ENCODE peak calls at places on chromosome 12, in four cellular contexts. D is K562, C is GM12878, A is HepG2. H is an unnamed sample.

GRCh38 chr12:79557690-79558315 is 133.0 kb downstream of the PAWR start:
- DNase-seq in D (no peak), C (no peak), A (no peak), H (no peak)

GRCh38 chr12:13008741-13009380 is 8.8 kb upstream of the HEBP1 start:
- DNase-seq in D (no peak), C (no peak), A (no peak), H (no peak)

GRCh38 chr12:29725587-29726320 is 58.0 kb downstream of the TMTC1 start:
- DNase-seq in D (no peak), C (peak), A (no peak), H (no peak)

GRCh38 chr12:3684449-3685051 is 68.4 kb downstream of the CRACR2A start:
- DNase-seq in D (no peak), C (no peak), A (no peak), H (peak)

GRCh38 chr12:119710941-119711551 is 43.1 kb downstream of the PRKAB1 start:
- DNase-seq in D (no peak), C (no peak), A (no peak), H (no peak)

GRCh38 chr12:49041881-49042484 is 18.6 kb downstream of the KMT2D start:
- DNase-seq in D (no peak), C (no peak), A (no peak), H (no peak)

GRCh38 chr12:123242083-123242904 is 9.1 kb downstream of the MTRFR start:
- DNase-seq in D (no peak), C (no peak), A (no peak), H (no peak)

GRCh38 chr12:91111366-91112321 is at the start of gene LUM:
- DNase-seq in D (no peak), C (no peak), A (no peak), H (no peak)

GRCh38 chr12:60539592-60539991 is 943.8 kb downstream of the SLC16A7 start:
- DNase-seq in D (no peak), C (no peak), A (no peak), H (no peak)

GRCh38 chr12:32139064-32139421 is 32.4 kb downstream of the BICD1 start:
- DNase-seq in D (no peak), C (peak), A (no peak), H (no peak)

GRCh38 chr12:30450226-30450625 is 245.4 kb downstream of the IPO8 start:
- DNase-seq in D (no peak), C (no peak), A (no peak), H (no peak)

GRCh38 chr12:44031472-44032185 is 195.7 kb downstream of the TMEM117 start:
- DNase-seq in D (no peak), C (no peak), A (no peak), H (no peak)

GRCh38 chr12:113214938-113215400 is 6.3 kb upstream of the TPCN1 start:
- DNase-seq in D (no peak), C (peak), A (peak), H (no peak)

GRCh38 chr12:90327783-90328743 is 619.4 kb upstream of the ATP2B1 start:
- DNase-seq in D (no peak), C (no peak), A (no peak), H (no peak)

GRCh38 chr12:67147447-67147846 is 121.7 kb upstream of the CAND1 start:
- DNase-seq in D (no peak), C (no peak), A (no peak), H (no peak)

GRCh38 chr12:47022296-47022695 is 57.1 kb upstream of the PCED1B start:
- DNase-seq in D (no peak), C (no peak), A (no peak), H (no peak)

GRCh38 chr12:123571343-123571813 is 13.0 kb upstream of the TMED2 start:
- DNase-seq in D (peak), C (no peak), A (peak), H (peak)

GRCh38 chr12:8081228-8081920 is 700 bp upstream of the NECAP1 start:
- DNase-seq in D (no peak), C (no peak), A (no peak), H (no peak)

GRCh38 chr12:56299308-56299852 is 750 bp downstream of the CS start:
- DNase-seq in D (peak), C (no peak), A (no peak), H (peak)

GRCh38 chr12:9869307-9870161 is at the start of gene CLEC2B:
- DNase-seq in D (no peak), C (peak), A (no peak), H (no peak)

GRCh38 chr12:132593938-132594358 is 16.4 kb downstream of the LRCOL1 start:
- DNase-seq in D (peak), C (no peak), A (peak), H (no peak)

GRCh38 chr12:46669720-46670119 is 156.1 kb downstream of the SLC38A4 start:
- DNase-seq in D (no peak), C (no peak), A (no peak), H (peak)

GRCh38 chr12:32671930-32672785 is 6.9 kb upstream of the DNM1L start:
- DNase-seq in D (peak), C (no peak), A (peak), H (no peak)

GRCh38 chr12:30694971-30695326 is 720 bp downstream of the IPO8 start:
- DNase-seq in D (peak), C (no peak), A (peak), H (peak)

GRCh38 chr12:87856-88255 is 21.3 kb downstream of the IQSEC3 start:
- DNase-seq in D (no peak), C (no peak), A (no peak), H (no peak)

GRCh38 chr12:111842556-111843396 is 748 bp downstream of the MAPKAPK5 start:
- DNase-seq in D (peak), C (no peak), A (peak), H (no peak)

GRCh38 chr12:132148368-132149045 is 4.2 kb downstream of the NOC4L start:
- DNase-seq in D (no peak), C (no peak), A (no peak), H (no peak)

GRCh38 chr12:126385785-126386184 is 1320.5 kb downstream of the AACS start:
- DNase-seq in D (no peak), C (no peak), A (no peak), H (no peak)

GRCh38 chr12:27237790-27238771 is 6.0 kb upstream of the STK38L start:
- DNase-seq in D (no peak), C (peak), A (no peak), H (no peak)

GRCh38 chr12:84605988-84606387 is 306.6 kb downstream of the SLC6A15 start:
- DNase-seq in D (no peak), C (no peak), A (no peak), H (no peak)

GRCh38 chr12:84599539-84599938 is 313.1 kb downstream of the SLC6A15 start:
- DNase-seq in D (no peak), C (no peak), A (no peak), H (no peak)

GRCh38 chr12:84596276-84596675 is 316.3 kb downstream of the SLC6A15 start:
- DNase-seq in D (no peak), C (no peak), A (no peak), H (no peak)

GRCh38 chr12:84604541-84604940 is 308.1 kb downstream of the SLC6A15 start:
- DNase-seq in D (no peak), C (no peak), A (no peak), H (no peak)

DNA sequence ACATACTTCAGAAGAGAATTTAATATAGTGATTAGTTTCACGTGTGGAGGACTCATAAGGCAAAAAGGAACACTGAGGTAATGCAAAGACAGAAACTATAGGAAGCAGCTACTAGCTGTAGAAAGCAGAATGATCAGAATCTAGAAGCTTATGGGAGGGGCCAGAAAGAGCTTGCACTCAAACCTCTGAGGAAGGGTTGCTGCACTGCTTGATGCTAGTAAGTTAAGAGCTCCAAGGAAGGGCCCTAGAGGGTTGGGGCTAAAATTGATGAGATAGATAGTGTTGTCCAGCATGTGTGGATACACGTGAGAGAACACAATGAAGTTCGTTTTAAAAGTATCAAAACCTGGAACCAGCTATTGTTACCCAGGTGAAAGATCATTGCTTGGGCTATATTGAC is 311.1 kb downstream of the SLC6A15 start:
- DNase-seq in D (no peak), C (no peak), A (no peak), H (no peak)
- TF ChIP-seq CTCF in D (no peak), C (no peak), A (no peak), H (no peak)

DNA sequence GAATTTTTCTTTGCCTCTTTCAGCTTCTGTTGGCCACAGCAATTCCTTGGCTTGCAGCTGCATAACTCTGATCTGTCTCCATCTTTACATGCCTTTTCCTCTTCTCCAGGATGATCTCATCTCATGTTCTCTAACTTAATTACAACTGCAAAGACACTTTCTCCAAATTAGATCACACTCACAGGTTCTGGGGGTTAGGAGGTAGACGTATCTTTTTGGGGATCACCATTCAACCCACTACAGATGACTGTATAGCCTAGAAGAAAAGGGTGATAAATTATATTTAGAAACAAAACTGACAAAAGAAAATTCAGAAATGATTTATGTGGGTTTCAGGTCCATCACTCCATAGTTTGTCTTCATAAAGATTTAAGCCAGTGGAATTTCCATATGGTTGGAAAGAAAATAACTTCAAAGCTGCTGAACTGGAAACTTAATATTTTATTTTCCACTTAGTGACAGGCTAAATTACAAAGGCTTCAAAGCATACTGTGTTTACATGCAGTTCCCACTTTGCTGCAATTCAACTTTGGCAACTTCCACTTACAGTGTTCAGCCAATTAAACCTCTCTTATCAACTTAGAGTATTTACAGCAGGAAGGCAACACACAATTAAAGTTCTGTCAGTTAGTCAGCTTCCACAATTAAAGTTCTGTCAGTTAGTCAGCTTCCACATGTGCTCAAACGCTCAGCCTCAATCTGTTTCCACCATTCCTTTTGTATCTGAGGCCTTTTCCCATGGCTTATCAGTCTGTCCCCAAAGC is 213.2 kb downstream of the EPS8 start:
- DNase-seq in D (no peak), C (no peak), A (no peak), H (no peak)
- TF ChIP-seq HDAC6 in D (no peak), C (no peak), A (no peak), H (no peak)

DNA sequence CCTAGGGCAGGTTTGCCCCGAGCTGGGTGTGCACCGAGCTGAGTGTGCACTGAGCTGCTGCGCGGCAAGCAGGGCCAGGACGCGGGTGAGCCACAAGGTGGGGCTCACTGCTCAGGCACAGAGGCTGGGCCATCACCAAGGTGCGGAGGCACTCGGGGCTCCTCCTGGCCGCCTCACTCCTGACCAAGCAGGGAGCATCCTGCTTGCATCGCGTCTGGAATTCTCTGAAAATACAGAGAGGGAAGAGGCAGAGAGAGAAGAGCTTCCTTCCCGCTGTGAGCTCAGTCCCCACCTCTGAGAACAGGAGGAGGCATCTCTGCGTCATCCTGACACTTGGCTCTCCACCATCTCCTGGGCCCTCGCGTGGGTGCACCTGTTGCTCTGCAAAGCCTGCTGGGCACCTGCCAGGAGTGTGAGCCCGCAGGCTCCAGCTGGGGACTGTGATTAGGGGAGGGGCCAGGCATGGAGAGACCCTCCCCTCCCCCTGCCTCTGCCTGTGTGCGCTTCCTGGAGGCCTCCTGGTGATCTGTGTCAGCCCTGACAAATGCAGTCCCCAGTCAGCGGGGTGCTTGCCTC is 116.3 kb downstream of the GLT1D1 start:
- DNase-seq in D (peak), C (peak), A (no peak), H (peak)
- TF ChIP-seq CTCF in D (peak), C (peak), A (peak), H (peak)

DNA sequence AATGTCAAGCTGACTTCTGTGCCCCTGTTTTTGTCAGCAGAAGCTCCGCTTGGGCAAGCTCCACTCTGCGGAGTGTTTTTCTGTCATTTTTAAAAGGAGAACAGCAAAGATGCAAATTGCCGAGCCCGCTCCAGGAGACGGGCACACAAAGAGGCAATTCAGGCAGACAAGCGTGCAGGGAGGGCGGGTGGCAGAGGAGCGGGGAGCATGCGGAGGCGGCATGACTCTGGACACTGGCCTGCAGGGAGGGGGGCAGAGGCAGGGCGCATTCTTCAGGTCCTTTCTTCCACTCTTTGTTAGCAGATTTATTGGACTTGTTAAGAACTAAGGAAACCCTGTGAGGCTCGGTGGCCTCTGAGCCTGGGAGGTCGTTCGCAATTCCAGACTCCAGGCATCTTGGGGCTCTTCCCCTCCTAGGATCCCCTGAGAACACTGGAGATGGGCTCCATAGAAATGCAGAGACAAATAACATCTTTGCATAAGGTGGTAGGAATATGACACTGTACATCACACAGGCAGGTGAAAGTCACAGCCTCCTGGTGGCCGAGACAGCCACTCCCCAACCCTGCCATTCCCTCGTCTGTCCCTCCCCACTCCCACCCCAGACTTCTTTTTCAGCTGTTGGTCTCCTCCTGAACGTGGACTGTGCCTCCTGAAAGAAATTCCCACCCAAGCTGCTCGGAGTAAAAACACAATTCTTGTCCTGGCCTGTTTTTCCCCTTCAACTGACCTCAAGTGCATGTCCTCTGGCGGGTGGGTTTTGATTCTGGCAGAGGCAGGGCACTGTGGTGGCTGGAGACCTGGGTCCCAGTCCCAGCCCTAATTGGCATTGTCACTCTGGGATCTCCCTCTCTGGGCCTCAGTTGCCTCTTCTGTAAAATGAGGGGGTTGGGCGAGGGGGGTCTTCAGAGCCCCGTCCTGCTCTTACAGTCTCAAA is 187.1 kb upstream of the RMST start:
- DNase-seq in D (no peak), C (no peak), A (no peak), H (no peak)
- TF ChIP-seq HDAC6 in D (no peak), C (no peak), A (no peak), H (no peak)

GRCh38 chr12:40224439-40225291 is at the start of gene LRRK2:
- DNase-seq in D (peak), C (no peak), A (no peak), H (peak)
- TF ChIP-seq CTCF in D (no peak), C (no peak), A (no peak), H (no peak)

H was measured in H1.